ENCODE peak calls at places on chromosomes 5 and 9, in four cellular contexts. One of them, this sample, is unnamed.

GRCh38 chr9:130549093-130549735 is 30.2 kb upstream of the FUBP3 start:
- DNase-seq in gastrocnemius medialis: no peak
- DNase-seq in naive thymus-derived CD4-positive, alpha-beta T cell: no peak
- DNase-seq in stomach: no peak
- DNase-seq in this sample: no peak

GRCh38 chr5:56247596-56247995 is 14.5 kb upstream of the ANKRD55 start:
- DNase-seq in naive thymus-derived CD4-positive, alpha-beta T cell: no peak
- DNase-seq in gastrocnemius medialis: no peak
- DNase-seq in stomach: no peak
- DNase-seq in this sample: no peak

GRCh38 chr5:93192107-93192506 is 388.9 kb downstream of the NR2F1-AS1 start:
- DNase-seq in stomach: no peak
- DNase-seq in naive thymus-derived CD4-positive, alpha-beta T cell: no peak
- DNase-seq in gastrocnemius medialis: no peak
- DNase-seq in this sample: no peak

GRCh38 chr9:112124156-112124555 is 50.9 kb downstream of the SUSD1 start:
- DNase-seq in naive thymus-derived CD4-positive, alpha-beta T cell: no peak
- DNase-seq in stomach: peak; percentile 58
- DNase-seq in gastrocnemius medialis: no peak
- DNase-seq in this sample: no peak

GRCh38 chr9:8855046-8855445 is 1055.5 kb upstream of the DMAC1 start:
- DNase-seq in stomach: no peak
- DNase-seq in gastrocnemius medialis: no peak
- DNase-seq in naive thymus-derived CD4-positive, alpha-beta T cell: no peak
- DNase-seq in this sample: no peak

GRCh38 chr9:112542893-112543292 is 56.3 kb downstream of the KIAA1958 start:
- DNase-seq in stomach: no peak
- DNase-seq in naive thymus-derived CD4-positive, alpha-beta T cell: no peak
- DNase-seq in gastrocnemius medialis: no peak
- DNase-seq in this sample: no peak

GRCh38 chr9:108851138-108851537 is 4.6 kb downstream of the ACTL7B start:
- DNase-seq in naive thymus-derived CD4-positive, alpha-beta T cell: no peak
- DNase-seq in stomach: no peak
- DNase-seq in gastrocnemius medialis: no peak
- DNase-seq in this sample: no peak

GRCh38 chr5:52457808-52458207 is 329.9 kb upstream of the ITGA1 start:
- DNase-seq in gastrocnemius medialis: no peak
- DNase-seq in naive thymus-derived CD4-positive, alpha-beta T cell: no peak
- DNase-seq in stomach: no peak
- DNase-seq in this sample: no peak

GRCh38 chr9:126347911-126348760 is 21.5 kb downstream of the MVB12B start:
- DNase-seq in naive thymus-derived CD4-positive, alpha-beta T cell: no peak
- DNase-seq in stomach: peak; percentile 65
- DNase-seq in gastrocnemius medialis: no peak
- DNase-seq in this sample: no peak

GRCh38 chr9:69895185-69895584 is 74.6 kb downstream of the CFAP95 start:
- DNase-seq in gastrocnemius medialis: no peak
- DNase-seq in stomach: no peak
- DNase-seq in naive thymus-derived CD4-positive, alpha-beta T cell: no peak
- DNase-seq in this sample: no peak

GRCh38 chr5:164518049-164518740 is 1012.8 kb downstream of the MAT2B start:
- DNase-seq in stomach: no peak
- DNase-seq in naive thymus-derived CD4-positive, alpha-beta T cell: no peak
- DNase-seq in gastrocnemius medialis: no peak
- DNase-seq in this sample: no peak

GRCh38 chr5:174205939-174206338 is 160.4 kb downstream of the NSG2 start:
- DNase-seq in gastrocnemius medialis: no peak
- DNase-seq in stomach: no peak
- DNase-seq in naive thymus-derived CD4-positive, alpha-beta T cell: no peak
- DNase-seq in this sample: no peak

GRCh38 chr5:4124201-4124852 is 528.7 kb downstream of the IRX1 start:
- DNase-seq in naive thymus-derived CD4-positive, alpha-beta T cell: no peak
- DNase-seq in gastrocnemius medialis: no peak
- DNase-seq in stomach: no peak
- DNase-seq in this sample: no peak

GRCh38 chr5:113337515-113338140 is 97.2 kb downstream of the TSSK1B start:
- DNase-seq in naive thymus-derived CD4-positive, alpha-beta T cell: no peak
- DNase-seq in stomach: no peak
- DNase-seq in gastrocnemius medialis: no peak
- DNase-seq in this sample: no peak

GRCh38 chr9:18666348-18666747 is 192.4 kb downstream of the ADAMTSL1 start:
- DNase-seq in gastrocnemius medialis: no peak
- DNase-seq in naive thymus-derived CD4-positive, alpha-beta T cell: no peak
- DNase-seq in stomach: no peak
- DNase-seq in this sample: no peak

GRCh38 chr5:38527475-38527874 is 29.0 kb downstream of the LIFR start:
- DNase-seq in gastrocnemius medialis: no peak
- DNase-seq in naive thymus-derived CD4-positive, alpha-beta T cell: no peak
- DNase-seq in stomach: no peak
- DNase-seq in this sample: no peak

GRCh38 chr5:161851691-161852299 is 3.9 kb downstream of the GABRA1 start:
- DNase-seq in gastrocnemius medialis: no peak
- DNase-seq in stomach: no peak
- DNase-seq in naive thymus-derived CD4-positive, alpha-beta T cell: no peak
- DNase-seq in this sample: no peak

GRCh38 chr5:75603421-75603820 is 7.8 kb upstream of the ANKDD1B start:
- DNase-seq in stomach: no peak
- DNase-seq in naive thymus-derived CD4-positive, alpha-beta T cell: no peak
- DNase-seq in gastrocnemius medialis: no peak
- DNase-seq in this sample: no peak

GRCh38 chr9:130426467-130426773 is 18.3 kb upstream of the ASS1 start:
- DNase-seq in gastrocnemius medialis: no peak
- DNase-seq in naive thymus-derived CD4-positive, alpha-beta T cell: no peak
- DNase-seq in stomach: no peak
- DNase-seq in this sample: no peak

GRCh38 chr5:179238628-179238970 is 106.7 kb downstream of the ADAMTS2 start:
- DNase-seq in gastrocnemius medialis: no peak
- DNase-seq in naive thymus-derived CD4-positive, alpha-beta T cell: no peak
- DNase-seq in stomach: no peak
- DNase-seq in this sample: no peak

GRCh38 chr5:146042628-146043279 is 62.6 kb downstream of the PLAC8L1 start:
- DNase-seq in gastrocnemius medialis: no peak
- DNase-seq in stomach: no peak
- DNase-seq in naive thymus-derived CD4-positive, alpha-beta T cell: no peak
- DNase-seq in this sample: no peak

GRCh38 chr5:55885359-55885758 is 34.2 kb downstream of the IL31RA start:
- DNase-seq in naive thymus-derived CD4-positive, alpha-beta T cell: no peak
- DNase-seq in gastrocnemius medialis: no peak
- DNase-seq in stomach: no peak
- DNase-seq in this sample: no peak

GRCh38 chr5:171405615-171406014 is 13.8 kb upstream of the FGF18 start:
- DNase-seq in naive thymus-derived CD4-positive, alpha-beta T cell: no peak
- DNase-seq in stomach: no peak
- DNase-seq in gastrocnemius medialis: no peak
- DNase-seq in this sample: no peak

GRCh38 chr5:135456238-135457099 is 4.3 kb upstream of the TIFAB start:
- DNase-seq in stomach: peak; percentile 49
- DNase-seq in gastrocnemius medialis: no peak
- DNase-seq in naive thymus-derived CD4-positive, alpha-beta T cell: no peak
- DNase-seq in this sample: peak; percentile 25

GRCh38 chr9:7756088-7756487 is 43.5 kb downstream of the DMAC1 start:
- DNase-seq in stomach: no peak
- DNase-seq in gastrocnemius medialis: no peak
- DNase-seq in naive thymus-derived CD4-positive, alpha-beta T cell: no peak
- DNase-seq in this sample: no peak

GRCh38 chr5:42943931-42944631 is 96.0 kb downstream of the ANXA2R start:
- DNase-seq in naive thymus-derived CD4-positive, alpha-beta T cell: no peak
- DNase-seq in stomach: no peak
- DNase-seq in gastrocnemius medialis: no peak
- DNase-seq in this sample: no peak

GRCh38 chr9:95834281-95834907 is 41.1 kb upstream of the ERCC6L2 start:
- DNase-seq in naive thymus-derived CD4-positive, alpha-beta T cell: no peak
- DNase-seq in stomach: no peak
- DNase-seq in gastrocnemius medialis: no peak
- DNase-seq in this sample: no peak

GRCh38 chr9:133107961-133108793 is 12.9 kb downstream of the RALGDS start:
- DNase-seq in stomach: no peak
- DNase-seq in naive thymus-derived CD4-positive, alpha-beta T cell: no peak
- DNase-seq in gastrocnemius medialis: peak; percentile 1
- DNase-seq in this sample: no peak

GRCh38 chr5:130034872-130035271 is 130.6 kb downstream of the CHSY3 start:
- DNase-seq in naive thymus-derived CD4-positive, alpha-beta T cell: no peak
- DNase-seq in gastrocnemius medialis: no peak
- DNase-seq in stomach: no peak
- DNase-seq in this sample: no peak

DNA sequence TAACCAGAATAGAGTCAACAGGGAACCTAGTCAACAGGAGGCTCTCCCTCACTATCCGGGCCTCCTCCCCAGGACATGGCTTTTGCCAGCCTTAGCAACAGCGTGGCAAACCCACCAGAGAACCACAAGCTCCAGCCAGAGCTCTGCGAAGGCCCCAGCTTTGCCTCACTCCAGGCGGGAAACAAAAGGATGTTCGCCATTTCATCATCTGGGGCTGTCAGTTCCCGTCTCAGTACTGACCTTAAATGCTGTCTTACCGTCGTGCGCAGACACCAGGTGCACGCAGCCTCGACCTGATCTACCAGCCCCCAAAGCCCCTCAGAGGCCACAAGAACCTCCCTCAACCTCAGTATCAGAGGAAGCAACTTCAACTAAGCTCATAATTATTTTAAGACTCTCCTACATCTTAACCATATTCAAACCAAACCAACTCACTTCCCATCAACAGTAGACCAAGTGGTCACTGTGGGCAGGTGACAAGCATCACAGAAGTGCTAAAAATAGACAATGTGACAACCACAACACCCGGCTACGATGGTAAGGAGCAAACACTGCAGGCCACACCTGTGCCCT is 71.4 kb downstream of the SEMA4D start:
- DNase-seq in stomach: no peak
- DNase-seq in gastrocnemius medialis: no peak
- DNase-seq in naive thymus-derived CD4-positive, alpha-beta T cell: no peak
- DNase-seq in this sample: no peak
- H3K4me1 ChIP-seq in stomach: peaks cover 23% of the 10 kb centered on the region
- H3K4me1 ChIP-seq in gastrocnemius medialis: peaks cover 37% of the 10 kb centered on the region
- H3K4me1 ChIP-seq in naive thymus-derived CD4-positive, alpha-beta T cell: peaks cover 87% of the 10 kb centered on the region
- H3K4me1 ChIP-seq in this sample: no peaks in the 10 kb centered on the region

GRCh38 chr5:85345818-85346217 is 961.1 kb upstream of the EDIL3 start:
- DNase-seq in stomach: no peak
- DNase-seq in gastrocnemius medialis: no peak
- DNase-seq in naive thymus-derived CD4-positive, alpha-beta T cell: no peak
- DNase-seq in this sample: no peak
- H3K4me1 ChIP-seq in stomach: no peaks in the 10 kb centered on the region
- H3K4me1 ChIP-seq in gastrocnemius medialis: no peaks in the 10 kb centered on the region
- H3K4me1 ChIP-seq in naive thymus-derived CD4-positive, alpha-beta T cell: no peaks in the 10 kb centered on the region
- H3K4me1 ChIP-seq in this sample: no peaks in the 10 kb centered on the region

DNA sequence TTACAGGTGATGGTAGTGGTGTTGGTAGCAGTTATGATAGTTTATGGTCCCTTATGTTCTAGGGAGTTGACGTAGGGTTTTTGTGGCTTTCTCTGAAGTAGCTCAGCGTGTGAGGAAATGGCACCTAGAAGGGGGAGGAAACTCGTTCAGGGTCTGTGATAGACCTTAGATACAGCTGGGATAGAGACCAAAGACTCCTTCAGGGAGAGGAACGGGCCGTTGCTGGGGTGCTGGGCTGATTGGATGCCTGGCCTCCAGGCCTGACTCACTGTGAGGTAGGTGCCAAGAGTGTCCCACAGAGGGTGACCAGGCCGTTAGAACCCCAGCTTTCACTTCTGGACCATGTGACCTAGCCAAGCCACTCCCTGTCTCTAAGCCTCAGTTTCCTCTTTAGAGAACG is 96.6 kb downstream of the DAB2IP start:
- DNase-seq in gastrocnemius medialis: no peak
- DNase-seq in stomach: no peak
- DNase-seq in naive thymus-derived CD4-positive, alpha-beta T cell: peak; percentile 37
- DNase-seq in this sample: no peak
- H3K4me1 ChIP-seq in gastrocnemius medialis: peaks cover 84% of the 10 kb centered on the region
- H3K4me1 ChIP-seq in stomach: peaks cover 85% of the 10 kb centered on the region
- H3K4me1 ChIP-seq in naive thymus-derived CD4-positive, alpha-beta T cell: no peaks in the 10 kb centered on the region
- H3K4me1 ChIP-seq in this sample: peaks cover 21% of the 10 kb centered on the region

GRCh38 chr9:129324808-129325491 is 146.9 kb upstream of the IER5L start:
- DNase-seq in gastrocnemius medialis: no peak
- DNase-seq in naive thymus-derived CD4-positive, alpha-beta T cell: no peak
- DNase-seq in stomach: no peak
- DNase-seq in this sample: no peak
- H3K4me1 ChIP-seq in gastrocnemius medialis: peaks cover 18% of the 10 kb centered on the region
- H3K4me1 ChIP-seq in naive thymus-derived CD4-positive, alpha-beta T cell: peaks cover 32% of the 10 kb centered on the region
- H3K4me1 ChIP-seq in stomach: peaks cover 18% of the 10 kb centered on the region
- H3K4me1 ChIP-seq in this sample: peaks cover 14% of the 10 kb centered on the region

DNA sequence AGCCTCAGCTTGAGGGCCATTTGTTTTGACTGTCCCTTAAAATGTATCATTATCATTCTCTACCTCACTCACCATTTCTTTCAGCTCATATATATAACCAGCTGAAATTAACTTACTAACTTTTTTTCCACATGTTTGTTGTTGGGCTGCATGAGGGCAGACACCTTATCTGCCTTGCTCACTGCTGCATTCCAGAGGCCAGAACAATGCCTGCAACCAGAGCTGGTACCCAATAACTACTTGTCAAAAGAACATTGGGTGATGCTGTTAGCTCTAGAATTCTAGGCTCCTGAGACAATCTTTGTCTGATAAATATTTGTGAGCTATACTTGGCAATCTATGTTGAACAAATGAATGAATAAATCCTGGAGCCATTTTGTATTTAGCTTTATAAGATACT is 68.3 kb downstream of the HTR4 start:
- DNase-seq in gastrocnemius medialis: no peak
- DNase-seq in stomach: no peak
- DNase-seq in naive thymus-derived CD4-positive, alpha-beta T cell: no peak
- DNase-seq in this sample: no peak
- H3K4me1 ChIP-seq in gastrocnemius medialis: no peaks in the 10 kb centered on the region
- H3K4me1 ChIP-seq in stomach: no peaks in the 10 kb centered on the region
- H3K4me1 ChIP-seq in naive thymus-derived CD4-positive, alpha-beta T cell: no peaks in the 10 kb centered on the region
- H3K4me1 ChIP-seq in this sample: no peaks in the 10 kb centered on the region

DNA sequence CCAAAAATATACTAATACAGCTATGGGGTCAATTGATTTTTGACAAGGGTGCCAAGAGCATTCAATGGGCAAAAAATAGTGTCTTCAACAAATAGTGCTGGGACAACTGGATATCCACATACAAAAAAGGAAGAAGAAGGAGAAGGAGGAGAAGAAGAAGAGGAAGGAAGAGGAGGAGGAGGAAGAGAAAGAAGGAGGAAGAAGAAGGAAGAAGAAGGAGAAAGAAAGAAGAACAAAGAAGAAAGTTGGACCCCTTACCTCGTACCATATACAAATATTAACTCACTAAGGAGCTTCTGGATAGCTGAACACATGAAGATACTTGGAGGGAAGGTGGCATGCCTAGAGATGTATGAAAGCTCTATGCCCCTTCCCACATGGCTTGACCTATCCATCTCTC is 17.2 kb upstream of the DELE1 start:
- DNase-seq in stomach: no peak
- DNase-seq in gastrocnemius medialis: no peak
- DNase-seq in naive thymus-derived CD4-positive, alpha-beta T cell: no peak
- DNase-seq in this sample: no peak
- H3K4me1 ChIP-seq in stomach: no peaks in the 10 kb centered on the region
- H3K4me1 ChIP-seq in gastrocnemius medialis: no peaks in the 10 kb centered on the region
- H3K4me1 ChIP-seq in naive thymus-derived CD4-positive, alpha-beta T cell: no peaks in the 10 kb centered on the region
- H3K4me1 ChIP-seq in this sample: no peaks in the 10 kb centered on the region

This sample was measured in breast epithelium.